ENCODE peak calls at places on chromosomes 12 and 14, in six cellular contexts. L, O, S, A, R and E are unnamed samples.

GRCh38 chr14:75559451-75560187 is 18.8 kb upstream of the FLVCR2 start:
- DNase-seq in R (no peak), L (peak), O (no peak), A (peak), S (no peak), E (no peak)

GRCh38 chr14:21868442-21869046 is 194.9 kb upstream of the OR4E1 start:
- DNase-seq in A (peak), O (no peak), L (peak), R (peak), S (peak), E (no peak)

GRCh38 chr12:3882896-3883564 is 9.8 kb upstream of the PARP11 start:
- DNase-seq in S (no peak), O (no peak), A (peak), L (peak), R (no peak), E (no peak)

GRCh38 chr12:54549774-54550451 is 512 bp downstream of the PDE1B start:
- DNase-seq in L (no peak), S (no peak), R (no peak), A (no peak), O (no peak), E (no peak)

GRCh38 chr14:68043752-68044151 is 224.2 kb downstream of the RAD51B start:
- DNase-seq in R (no peak), L (no peak), A (no peak), S (no peak), O (no peak), E (no peak)

GRCh38 chr14:91926131-91926890 is 21.2 kb downstream of the FBLN5 start:
- DNase-seq in S (no peak), R (no peak), A (no peak), L (no peak), O (no peak), E (no peak)

GRCh38 chr14:75224561-75224960 is 48.1 kb upstream of the TMED10 start:
- DNase-seq in A (no peak), S (no peak), R (no peak), L (no peak), O (no peak), E (no peak)

GRCh38 chr14:66109426-66109825 is 376.7 kb upstream of the CCDC196 start:
- DNase-seq in S (no peak), R (no peak), O (no peak), L (no peak), A (no peak), E (no peak)

GRCh38 chr12:93583993-93584392 is 11.5 kb downstream of the SOCS2 start:
- DNase-seq in L (no peak), O (no peak), R (no peak), A (no peak), S (no peak), E (no peak)

GRCh38 chr12:59649203-59649602 is 53.4 kb downstream of the SLC16A7 start:
- DNase-seq in A (no peak), O (no peak), S (no peak), L (no peak), R (no peak), E (no peak)

GRCh38 chr12:82383930-82384513 is 25.7 kb downstream of the METTL25 start:
- DNase-seq in S (no peak), R (no peak), A (peak), O (no peak), L (peak), E (no peak)

GRCh38 chr12:38886064-38886463 is 19.3 kb downstream of the CPNE8 start:
- DNase-seq in S (no peak), R (no peak), A (peak), O (no peak), L (no peak), E (no peak)

GRCh38 chr12:108633081-108633533 is 587 bp downstream of the SELPLG start:
- DNase-seq in A (no peak), S (no peak), O (no peak), R (no peak), L (no peak), E (no peak)

GRCh38 chr12:66804555-66804954 is 125.7 kb upstream of the GRIP1 start:
- DNase-seq in L (no peak), O (no peak), S (no peak), R (no peak), A (no peak), E (no peak)

GRCh38 chr12:60693019-60693626 is 1097.3 kb downstream of the SLC16A7 start:
- DNase-seq in L (no peak), R (no peak), S (no peak), O (no peak), A (no peak), E (no peak)

GRCh38 chr14:52778702-52779101 is 12.7 kb downstream of the GNPNAT1 start:
- DNase-seq in L (no peak), A (no peak), O (no peak), S (no peak), R (no peak), E (no peak)

GRCh38 chr12:41965996-41966395 is 178.7 kb downstream of the GXYLT1 start:
- DNase-seq in L (no peak), O (no peak), S (no peak), A (no peak), R (no peak), E (no peak)